ENCODE peak calls at places on chromosomes 16 and 17, in five cellular contexts. One of them, this sample, is unnamed.

GRCh38 chr17:69581061-69581955 is 166.8 kb downstream of the MAP2K6 start:
- DNase-seq in neural progenitor cell: no peak
- DNase-seq in mammary epithelial cell: no peak
- DNase-seq in A549: no peak
- DNase-seq in HepG2: no peak
- DNase-seq in this sample: no peak

GRCh38 chr17:61400786-61401279 is 1.2 kb downstream of the TBX2 start:
- DNase-seq in neural progenitor cell: peak
- DNase-seq in mammary epithelial cell: no peak
- DNase-seq in A549: no peak
- DNase-seq in HepG2: no peak
- DNase-seq in this sample: peak

GRCh38 chr17:2050871-2051387 is 4.0 kb upstream of the HIC1 start:
- DNase-seq in neural progenitor cell: peak
- DNase-seq in mammary epithelial cell: no peak
- DNase-seq in A549: no peak
- DNase-seq in HepG2: no peak
- DNase-seq in this sample: peak

GRCh38 chr16:81836279-81837054 is 57.4 kb downstream of the PLCG2 start:
- DNase-seq in neural progenitor cell: no peak
- DNase-seq in mammary epithelial cell: no peak
- DNase-seq in A549: no peak
- DNase-seq in HepG2: no peak
- DNase-seq in this sample: no peak

GRCh38 chr16:63050391-63050790 is 1014.2 kb upstream of the CDH8 start:
- DNase-seq in neural progenitor cell: no peak
- DNase-seq in mammary epithelial cell: no peak
- DNase-seq in A549: no peak
- DNase-seq in HepG2: no peak
- DNase-seq in this sample: no peak

GRCh38 chr17:59845595-59846390 is 47.0 kb downstream of the TUBD1 start:
- DNase-seq in neural progenitor cell: no peak
- DNase-seq in mammary epithelial cell: peak
- DNase-seq in A549: peak
- DNase-seq in HepG2: peak
- DNase-seq in this sample: no peak

GRCh38 chr17:79831367-79832210 is 7.7 kb downstream of the CBX4 start:
- DNase-seq in neural progenitor cell: peak
- DNase-seq in mammary epithelial cell: no peak
- DNase-seq in A549: no peak
- DNase-seq in HepG2: peak
- DNase-seq in this sample: peak

GRCh38 chr17:59838196-59838911 is 54.4 kb downstream of the TUBD1 start:
- DNase-seq in neural progenitor cell: no peak
- DNase-seq in mammary epithelial cell: no peak
- DNase-seq in A549: no peak
- DNase-seq in HepG2: no peak
- DNase-seq in this sample: no peak

GRCh38 chr17:15963670-15964110 is 18.8 kb downstream of the ADORA2B start:
- DNase-seq in neural progenitor cell: no peak
- DNase-seq in mammary epithelial cell: peak
- DNase-seq in A549: no peak
- DNase-seq in HepG2: no peak
- DNase-seq in this sample: no peak
- H3K4me2 ChIP-seq in neural progenitor cell: no peak
- H3K4me2 ChIP-seq in mammary epithelial cell: peak
- H3K4me2 ChIP-seq in A549: peak
- H3K4me2 ChIP-seq in HepG2: no peak
- H3K4me2 ChIP-seq in this sample: no peak

GRCh38 chr16:66503612-66504011 is 46.3 kb downstream of the TK2 start:
- DNase-seq in neural progenitor cell: no peak
- DNase-seq in mammary epithelial cell: no peak
- DNase-seq in A549: no peak
- DNase-seq in HepG2: no peak
- DNase-seq in this sample: no peak
- H3K4me2 ChIP-seq in neural progenitor cell: no peak
- H3K4me2 ChIP-seq in mammary epithelial cell: no peak
- H3K4me2 ChIP-seq in A549: peak
- H3K4me2 ChIP-seq in HepG2: peak
- H3K4me2 ChIP-seq in this sample: no peak

DNA sequence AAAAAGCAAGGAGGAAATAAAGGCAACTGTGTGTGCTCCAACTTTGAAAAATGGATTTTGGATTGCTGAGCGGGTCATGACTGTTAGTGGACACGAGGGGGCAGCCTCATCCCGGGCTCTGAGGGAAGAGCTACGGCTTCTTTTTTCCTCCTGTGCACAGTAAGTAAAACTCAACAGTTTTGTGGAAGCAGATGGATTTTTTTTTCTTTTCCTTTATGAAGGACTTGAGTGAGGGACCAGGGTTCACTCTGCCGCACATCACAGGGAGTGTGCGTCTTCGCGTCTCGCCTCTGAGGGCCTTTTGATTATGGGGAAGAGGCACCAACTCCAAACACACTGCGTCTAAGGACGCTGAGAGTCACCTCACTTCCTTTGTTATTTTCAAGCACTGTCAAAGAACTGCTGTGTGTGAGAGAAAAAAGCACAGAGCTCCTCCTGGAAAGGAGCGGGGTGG is 80.3 kb upstream of the GOT2 start:
- DNase-seq in neural progenitor cell: peak
- DNase-seq in mammary epithelial cell: peak
- DNase-seq in A549: peak
- DNase-seq in HepG2: peak
- DNase-seq in this sample: peak
- H3K4me2 ChIP-seq in neural progenitor cell: peak
- H3K4me2 ChIP-seq in mammary epithelial cell: peak
- H3K4me2 ChIP-seq in A549: peak
- H3K4me2 ChIP-seq in HepG2: peak
- H3K4me2 ChIP-seq in this sample: peak

GRCh38 chr16:31199430-31200041 is 3.0 kb downstream of the PYCARD start:
- DNase-seq in neural progenitor cell: no peak
- DNase-seq in mammary epithelial cell: no peak
- DNase-seq in A549: no peak
- DNase-seq in HepG2: no peak
- DNase-seq in this sample: no peak

GRCh38 chr16:31201511-31202401 is 804 bp downstream of the PYCARD start:
- DNase-seq in neural progenitor cell: peak
- DNase-seq in mammary epithelial cell: peak
- DNase-seq in A549: no peak
- DNase-seq in HepG2: no peak
- DNase-seq in this sample: peak

GRCh38 chr16:31198207-31198882 is 4.2 kb downstream of the PYCARD start:
- DNase-seq in neural progenitor cell: no peak
- DNase-seq in mammary epithelial cell: no peak
- DNase-seq in A549: no peak
- DNase-seq in HepG2: no peak
- DNase-seq in this sample: peak

GRCh38 chr16:31202402-31203385 is at the start of gene PYCARD:
- DNase-seq in neural progenitor cell: peak
- DNase-seq in mammary epithelial cell: peak
- DNase-seq in A549: no peak
- DNase-seq in HepG2: no peak
- DNase-seq in this sample: peak

DNA sequence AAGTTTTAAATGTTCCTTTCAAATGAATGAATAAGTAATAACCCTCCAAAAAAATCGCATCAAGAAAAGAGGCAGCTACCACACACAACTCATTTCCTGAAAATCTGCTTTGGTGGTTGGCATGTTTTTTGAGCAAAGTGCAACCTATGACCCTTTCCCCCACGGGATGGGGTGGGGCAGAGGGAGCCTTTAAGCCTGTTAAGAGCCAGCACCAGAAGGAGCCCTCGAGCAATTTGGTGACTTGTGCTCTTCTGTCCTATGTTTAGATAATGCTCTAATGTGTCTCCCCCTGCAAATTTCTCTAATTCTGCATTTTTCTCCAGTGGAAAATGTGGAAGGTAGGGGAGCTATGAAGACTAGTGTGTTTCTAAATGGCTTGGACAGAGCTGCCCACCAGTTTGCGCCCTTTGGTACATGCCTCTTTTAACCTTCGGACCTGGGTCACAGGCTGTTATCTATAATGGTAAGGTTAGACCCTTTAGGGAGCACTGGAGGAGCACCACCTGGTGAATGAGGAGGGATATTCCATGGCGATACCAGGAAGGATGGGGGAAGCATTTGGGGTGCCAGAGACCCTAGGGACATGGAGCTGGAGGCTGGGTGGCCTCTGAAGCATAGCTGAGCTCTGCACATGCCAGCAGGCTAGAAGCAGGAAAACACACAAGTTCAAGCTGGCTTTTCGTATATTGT is 1.6 kb downstream of the PYCARD start:
- DNase-seq in neural progenitor cell: no peak
- DNase-seq in mammary epithelial cell: no peak
- DNase-seq in A549: no peak
- DNase-seq in HepG2: no peak
- DNase-seq in this sample: peak
- H3K4me2 ChIP-seq in neural progenitor cell: no peak
- H3K4me2 ChIP-seq in mammary epithelial cell: peak
- H3K4me2 ChIP-seq in A549: peak
- H3K4me2 ChIP-seq in HepG2: peak
- H3K4me2 ChIP-seq in this sample: peak

DNA sequence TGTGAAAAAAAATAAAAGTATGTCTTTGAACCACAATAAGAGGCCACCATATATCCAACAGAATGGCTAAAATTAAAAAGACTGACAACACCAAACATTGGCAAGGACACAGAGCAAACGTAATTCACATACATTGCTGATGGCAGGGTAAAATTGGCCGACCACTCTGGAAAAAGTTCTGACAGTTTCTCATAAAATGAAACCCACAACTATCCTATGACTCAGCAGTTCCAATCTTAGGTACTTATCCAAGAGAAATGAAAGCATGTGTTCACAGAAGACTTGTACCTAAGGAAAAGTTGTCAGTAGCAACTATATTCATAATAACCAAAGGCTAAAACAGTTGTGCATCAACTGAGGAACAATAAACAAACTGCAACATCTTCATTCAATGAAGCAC is 357.3 kb upstream of the XYLT1 start:
- DNase-seq in neural progenitor cell: no peak
- DNase-seq in mammary epithelial cell: peak
- DNase-seq in A549: no peak
- DNase-seq in HepG2: no peak
- DNase-seq in this sample: peak
- H3K4me2 ChIP-seq in neural progenitor cell: no peak
- H3K4me2 ChIP-seq in mammary epithelial cell: no peak
- H3K4me2 ChIP-seq in A549: peak
- H3K4me2 ChIP-seq in HepG2: no peak
- H3K4me2 ChIP-seq in this sample: no peak

This sample was measured in osteoblast.